ENCODE peak calls at places on chromosomes 1 and 21, in four cellular contexts. One of them, this sample, is unnamed.
A peak's percentile ranks its signal among the peaks of the same experiment; 100 is the strongest.

GRCh38 chr1:220121791-220122530 is 28.0 kb downstream of the IARS2 start:
- DNase-seq in heart right ventricle: no peak
- DNase-seq in GM23248: no peak
- DNase-seq in small intestine: peak; percentile 96
- DNase-seq in this sample: no peak

GRCh38 chr1:202551683-202552082 is 158.6 kb downstream of the SYT2 start:
- DNase-seq in GM23248: no peak
- DNase-seq in small intestine: no peak
- DNase-seq in heart right ventricle: no peak
- DNase-seq in this sample: no peak

GRCh38 chr1:151059342-151060240 is at the start of gene CDC42SE1:
- DNase-seq in GM23248: peak; percentile 94
- DNase-seq in heart right ventricle: peak; percentile 84
- DNase-seq in small intestine: peak; percentile 80
- DNase-seq in this sample: peak; percentile 95

GRCh38 chr1:230858918-230859819 is 9.2 kb downstream of the C1orf198 start:
- DNase-seq in heart right ventricle: peak; percentile 44
- DNase-seq in small intestine: no peak
- DNase-seq in GM23248: peak; percentile 9
- DNase-seq in this sample: no peak

GRCh38 chr1:196678510-196678884 is 26.7 kb downstream of the CFH start:
- DNase-seq in heart right ventricle: no peak
- DNase-seq in GM23248: peak; percentile 52
- DNase-seq in small intestine: no peak
- DNase-seq in this sample: no peak

GRCh38 chr1:181112071-181112929 is 23.8 kb downstream of the IER5 start:
- DNase-seq in GM23248: peak; percentile 99
- DNase-seq in small intestine: peak; percentile 97
- DNase-seq in heart right ventricle: peak; percentile 60
- DNase-seq in this sample: peak; percentile 96

GRCh38 chr1:48068216-48068615 is 71.0 kb upstream of the TRABD2B start:
- DNase-seq in GM23248: no peak
- DNase-seq in heart right ventricle: no peak
- DNase-seq in small intestine: no peak
- DNase-seq in this sample: no peak

GRCh38 chr1:23567996-23568607 is 8.8 kb upstream of the ID3 start:
- DNase-seq in heart right ventricle: peak; percentile 54
- DNase-seq in small intestine: no peak
- DNase-seq in GM23248: peak; percentile 49
- DNase-seq in this sample: no peak

GRCh38 chr1:48493970-48494769 is 22.2 kb upstream of the SPATA6 start:
- DNase-seq in GM23248: peak; percentile 93
- DNase-seq in heart right ventricle: no peak
- DNase-seq in small intestine: peak; percentile 64
- DNase-seq in this sample: no peak

GRCh38 chr1:16046865-16047264 is 3.3 kb downstream of the CLCNKB start:
- DNase-seq in small intestine: no peak
- DNase-seq in GM23248: peak; percentile 48
- DNase-seq in heart right ventricle: no peak
- DNase-seq in this sample: no peak

GRCh38 chr1:22131875-22132486 is 10.9 kb downstream of the WNT4 start:
- DNase-seq in heart right ventricle: no peak
- DNase-seq in GM23248: peak; percentile 15
- DNase-seq in small intestine: peak; percentile 36
- DNase-seq in this sample: no peak

GRCh38 chr1:221510793-221511503 is 230.9 kb downstream of the DUSP10 start:
- DNase-seq in heart right ventricle: no peak
- DNase-seq in small intestine: no peak
- DNase-seq in GM23248: no peak
- DNase-seq in this sample: no peak

GRCh38 chr1:213572939-213573647 is 414.7 kb upstream of the PROX1 start:
- DNase-seq in heart right ventricle: no peak
- DNase-seq in small intestine: peak; percentile 62
- DNase-seq in GM23248: no peak
- DNase-seq in this sample: no peak

GRCh38 chr1:50531027-50531426 is 107.8 kb upstream of the DMRTA2 start:
- DNase-seq in GM23248: no peak
- DNase-seq in heart right ventricle: no peak
- DNase-seq in small intestine: no peak
- DNase-seq in this sample: no peak

GRCh38 chr1:57450981-57451380 is 27.1 kb upstream of the DAB1 start:
- DNase-seq in small intestine: no peak
- DNase-seq in heart right ventricle: no peak
- DNase-seq in GM23248: no peak
- DNase-seq in this sample: no peak

GRCh38 chr1:179805291-179806195 is 62.5 kb downstream of the FAM163A start:
- DNase-seq in GM23248: peak; percentile 16
- DNase-seq in small intestine: no peak
- DNase-seq in heart right ventricle: no peak
- DNase-seq in this sample: no peak

GRCh38 chr1:202221911-202222909 is 28.6 kb downstream of the LGR6 start:
- DNase-seq in heart right ventricle: no peak
- DNase-seq in small intestine: no peak
- DNase-seq in GM23248: no peak
- DNase-seq in this sample: no peak

GRCh38 chr1:234610582-234611152 is 689 bp upstream of the IRF2BP2 start:
- DNase-seq in small intestine: peak; percentile 92
- DNase-seq in GM23248: peak; percentile 99
- DNase-seq in heart right ventricle: peak; percentile 95
- DNase-seq in this sample: peak; percentile 99

GRCh38 chr1:38463074-38463473 is 396.5 kb downstream of the RRAGC start:
- DNase-seq in small intestine: no peak
- DNase-seq in heart right ventricle: no peak
- DNase-seq in GM23248: no peak
- DNase-seq in this sample: peak; percentile 17

GRCh38 chr1:38465463-38465862 is 394.1 kb downstream of the RRAGC start:
- DNase-seq in GM23248: no peak
- DNase-seq in small intestine: no peak
- DNase-seq in heart right ventricle: no peak
- DNase-seq in this sample: peak; percentile 29

GRCh38 chr1:38466486-38466885 is 393.1 kb downstream of the RRAGC start:
- DNase-seq in heart right ventricle: no peak
- DNase-seq in GM23248: no peak
- DNase-seq in small intestine: no peak
- DNase-seq in this sample: peak; percentile 53

DNA sequence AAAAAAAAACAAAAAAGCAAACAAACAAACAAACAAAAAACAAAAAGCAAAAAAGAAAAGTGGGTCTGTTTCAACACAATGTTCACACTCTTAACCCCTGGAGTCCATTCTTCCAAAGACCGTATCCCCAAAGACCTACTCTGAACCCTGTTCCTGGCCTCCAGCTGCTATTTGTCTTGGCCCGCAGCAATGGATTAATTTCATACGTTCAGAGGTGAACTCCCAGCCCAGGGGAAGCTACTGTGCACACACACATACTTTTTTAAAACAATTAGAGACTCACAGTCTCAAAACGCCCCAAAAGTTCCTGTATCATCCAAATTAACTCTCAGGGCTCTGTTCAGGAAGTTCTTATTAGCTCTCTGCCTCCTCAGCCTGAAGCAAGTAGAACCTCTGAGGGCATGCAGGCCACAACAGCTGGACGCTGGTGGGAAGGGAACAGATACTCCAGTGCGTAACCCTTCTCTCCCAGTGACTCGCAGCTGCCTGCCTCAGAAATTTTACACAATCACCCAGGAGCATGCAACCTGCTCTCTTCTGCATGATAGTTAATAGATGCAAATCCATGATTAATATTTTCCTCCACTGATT is 395.4 kb downstream of the RRAGC start:
- DNase-seq in GM23248: no peak
- DNase-seq in small intestine: no peak
- DNase-seq in heart right ventricle: no peak
- DNase-seq in this sample: peak; percentile 55
- H3K27me3 ChIP-seq in GM23248: no peaks in the 10 kb centered on the region
- H3K27me3 ChIP-seq in small intestine: peaks cover 6% of the 10 kb centered on the region
- H3K27me3 ChIP-seq in heart right ventricle: peaks cover 10% of the 10 kb centered on the region
- H3K27me3 ChIP-seq in this sample: no peaks in the 10 kb centered on the region

GRCh38 chr1:34162852-34163766 is 1.9 kb downstream of the CSMD2 start:
- DNase-seq in GM23248: peak; percentile 99
- DNase-seq in small intestine: peak; percentile 12
- DNase-seq in heart right ventricle: peak; percentile 31
- DNase-seq in this sample: no peak
- H3K27me3 ChIP-seq in GM23248: no peaks in the 10 kb centered on the region
- H3K27me3 ChIP-seq in small intestine: peaks cover 46% of the 10 kb centered on the region
- H3K27me3 ChIP-seq in heart right ventricle: peaks cover 88% of the 10 kb centered on the region
- H3K27me3 ChIP-seq in this sample: no peaks in the 10 kb centered on the region

GRCh38 chr1:201068976-201069375 is 43.2 kb downstream of the CACNA1S start:
- DNase-seq in heart right ventricle: no peak
- DNase-seq in small intestine: no peak
- DNase-seq in GM23248: no peak
- DNase-seq in this sample: no peak
- H3K27me3 ChIP-seq in heart right ventricle: no peaks in the 10 kb centered on the region
- H3K27me3 ChIP-seq in small intestine: no peaks in the 10 kb centered on the region
- H3K27me3 ChIP-seq in GM23248: peaks cover 68% of the 10 kb centered on the region
- H3K27me3 ChIP-seq in this sample: no peaks in the 10 kb centered on the region

GRCh38 chr1:20727746-20728316 is 4.7 kb downstream of the SH2D5 start:
- DNase-seq in GM23248: no peak
- DNase-seq in small intestine: no peak
- DNase-seq in heart right ventricle: no peak
- DNase-seq in this sample: no peak
- H3K27me3 ChIP-seq in GM23248: peaks cover 17% of the 10 kb centered on the region
- H3K27me3 ChIP-seq in small intestine: peaks cover 22% of the 10 kb centered on the region
- H3K27me3 ChIP-seq in heart right ventricle: peaks cover 51% of the 10 kb centered on the region
- H3K27me3 ChIP-seq in this sample: peaks cover 40% of the 10 kb centered on the region

DNA sequence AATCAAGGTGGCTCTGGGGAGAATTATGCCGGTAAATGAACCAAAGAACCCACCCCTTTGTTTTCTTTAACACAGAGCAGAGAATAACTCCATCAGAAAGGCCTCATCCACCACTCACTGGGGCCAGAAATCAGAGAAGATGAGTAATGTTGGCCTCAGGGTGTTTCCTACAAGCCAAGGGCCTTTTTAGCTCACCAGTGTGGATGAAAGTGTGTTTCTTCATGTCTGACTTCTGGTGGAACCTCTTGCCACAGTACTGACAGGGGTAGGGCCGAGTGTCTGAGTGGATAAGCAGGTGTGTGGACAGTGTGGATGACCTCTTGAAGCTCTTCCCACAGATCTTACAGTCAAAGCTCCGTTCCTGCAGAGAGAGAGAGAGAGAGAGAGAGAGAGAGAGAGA is 8.3 kb downstream of the GFI1 start:
- DNase-seq in GM23248: peak; percentile 46
- DNase-seq in small intestine: no peak
- DNase-seq in heart right ventricle: no peak
- DNase-seq in this sample: no peak
- H3K27me3 ChIP-seq in GM23248: peaks cover 67% of the 10 kb centered on the region
- H3K27me3 ChIP-seq in small intestine: peaks cover 12% of the 10 kb centered on the region
- H3K27me3 ChIP-seq in heart right ventricle: peaks cover 44% of the 10 kb centered on the region
- H3K27me3 ChIP-seq in this sample: peaks cover 25% of the 10 kb centered on the region

GRCh38 chr21:44891631-44892031 is 18.1 kb upstream of the PTTG1IP start:
- DNase-seq in small intestine: no peak
- DNase-seq in heart right ventricle: no peak
- DNase-seq in GM23248: no peak
- DNase-seq in this sample: no peak

GRCh38 chr21:44893948-44894656 is 20.6 kb upstream of the PTTG1IP start:
- DNase-seq in small intestine: no peak
- DNase-seq in heart right ventricle: no peak
- DNase-seq in GM23248: no peak
- DNase-seq in this sample: no peak

GRCh38 chr21:44893278-44893556 is 19.7 kb upstream of the PTTG1IP start:
- DNase-seq in GM23248: no peak
- DNase-seq in small intestine: no peak
- DNase-seq in heart right ventricle: no peak
- DNase-seq in this sample: no peak

GRCh38 chr21:44892095-44892494 is 18.6 kb upstream of the PTTG1IP start:
- DNase-seq in heart right ventricle: no peak
- DNase-seq in small intestine: no peak
- DNase-seq in GM23248: no peak
- DNase-seq in this sample: no peak

GRCh38 chr21:44892536-44893277 is 19.2 kb upstream of the PTTG1IP start:
- DNase-seq in small intestine: peak; percentile 59
- DNase-seq in heart right ventricle: peak; percentile 62
- DNase-seq in GM23248: peak; percentile 71
- DNase-seq in this sample: no peak
- H3K27me3 ChIP-seq in small intestine: no peaks in the 10 kb centered on the region
- H3K27me3 ChIP-seq in heart right ventricle: no peaks in the 10 kb centered on the region
- H3K27me3 ChIP-seq in GM23248: no peaks in the 10 kb centered on the region
- H3K27me3 ChIP-seq in this sample: no peaks in the 10 kb centered on the region

GRCh38 chr1:30881266-30882181 is 27.0 kb downstream of the SDC3 start:
- DNase-seq in heart right ventricle: no peak
- DNase-seq in small intestine: no peak
- DNase-seq in GM23248: no peak
- DNase-seq in this sample: no peak
- H3K27me3 ChIP-seq in heart right ventricle: no peaks in the 10 kb centered on the region
- H3K27me3 ChIP-seq in small intestine: no peaks in the 10 kb centered on the region
- H3K27me3 ChIP-seq in GM23248: no peaks in the 10 kb centered on the region
- H3K27me3 ChIP-seq in this sample: no peaks in the 10 kb centered on the region

GRCh38 chr1:110643886-110644285 is 30.9 kb downstream of the KCNA3 start:
- DNase-seq in GM23248: no peak
- DNase-seq in heart right ventricle: no peak
- DNase-seq in small intestine: no peak
- DNase-seq in this sample: no peak

GRCh38 chr1:110647254-110647891 is 27.4 kb downstream of the KCNA3 start:
- DNase-seq in GM23248: peak; percentile 34
- DNase-seq in small intestine: peak; percentile 27
- DNase-seq in heart right ventricle: no peak
- DNase-seq in this sample: no peak

GRCh38 chr1:110648405-110648804 is 26.3 kb downstream of the KCNA3 start:
- DNase-seq in heart right ventricle: no peak
- DNase-seq in GM23248: no peak
- DNase-seq in small intestine: no peak
- DNase-seq in this sample: no peak

GRCh38 chr1:110645172-110645571 is 29.6 kb downstream of the KCNA3 start:
- DNase-seq in heart right ventricle: no peak
- DNase-seq in GM23248: no peak
- DNase-seq in small intestine: no peak
- DNase-seq in this sample: no peak

DNA sequence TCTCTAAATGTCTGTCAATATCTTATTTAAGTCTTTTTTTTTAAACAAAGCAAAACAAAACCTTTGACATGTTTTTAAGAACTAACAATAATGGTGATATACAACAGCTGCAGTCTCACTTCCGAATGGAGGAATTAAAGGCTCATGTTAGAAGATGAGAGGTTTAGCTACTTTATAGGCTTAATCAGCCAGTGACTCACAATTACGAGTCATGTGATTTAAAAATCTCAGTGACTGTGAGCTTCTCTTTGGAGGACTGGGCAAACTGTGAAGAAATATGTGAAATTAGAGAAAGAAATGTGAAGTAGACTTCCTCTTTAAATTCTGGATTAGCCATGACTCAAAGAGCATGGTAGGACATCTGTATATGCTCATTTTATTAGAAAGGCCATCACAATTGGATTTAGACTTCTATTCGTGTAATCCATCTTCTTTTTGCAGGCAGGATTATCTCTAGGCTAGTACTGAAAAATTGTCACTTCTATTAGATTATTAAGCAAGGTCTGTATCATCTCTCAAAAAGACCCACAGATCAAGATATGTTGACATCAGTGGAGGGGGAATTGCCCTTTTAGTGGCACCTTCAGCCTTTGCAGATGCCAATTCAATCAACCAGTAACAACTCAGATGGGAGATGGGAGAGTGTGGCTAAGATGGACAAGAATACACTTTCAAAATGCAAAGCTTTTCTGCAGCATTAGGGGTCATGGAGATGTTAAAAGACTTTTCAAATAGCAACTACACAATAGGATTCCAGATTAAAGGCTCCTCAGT is 28.6 kb downstream of the KCNA3 start:
- DNase-seq in GM23248: peak; percentile 79
- DNase-seq in heart right ventricle: no peak
- DNase-seq in small intestine: no peak
- DNase-seq in this sample: no peak
- H3K27me3 ChIP-seq in GM23248: peaks cover 9% of the 10 kb centered on the region
- H3K27me3 ChIP-seq in heart right ventricle: no peaks in the 10 kb centered on the region
- H3K27me3 ChIP-seq in small intestine: peaks cover 2% of the 10 kb centered on the region
- H3K27me3 ChIP-seq in this sample: no peaks in the 10 kb centered on the region

This sample was measured in esophagus muscularis mucosa.